ENCODE peak calls at places on chromosomes 12 and 14, in seven cellular contexts. One of them, this sample, is unnamed.
A peak's percentile ranks its signal among the peaks of the same experiment; 100 is the strongest.

GRCh38 chr14:78153069-78153351 is 17.2 kb upstream of the NRXN3 start:
- DNase-seq in aorta: no peak
- DNase-seq in heart right ventricle: no peak
- DNase-seq in heart left ventricle: no peak
- DNase-seq in CD8-positive, alpha-beta T cell: no peak
- DNase-seq in colonic mucosa: no peak
- DNase-seq in GM23338: no peak
- DNase-seq in this sample: peak; percentile 9

GRCh38 chr14:58331111-58331510 is 32.8 kb downstream of the ARID4A start:
- DNase-seq in aorta: peak; percentile 89
- DNase-seq in heart right ventricle: peak; percentile 94
- DNase-seq in heart left ventricle: peak; percentile 91
- DNase-seq in CD8-positive, alpha-beta T cell: peak; percentile 78
- DNase-seq in colonic mucosa: peak; percentile 93
- DNase-seq in GM23338: peak; percentile 76
- DNase-seq in this sample: peak; percentile 89

GRCh38 chr14:61103541-61104339 is 122.7 kb downstream of the SLC38A6 start:
- DNase-seq in aorta: peak; percentile 84
- DNase-seq in heart right ventricle: peak; percentile 45
- DNase-seq in heart left ventricle: peak; percentile 45
- DNase-seq in CD8-positive, alpha-beta T cell: no peak
- DNase-seq in colonic mucosa: no peak
- DNase-seq in GM23338: peak; percentile 44
- DNase-seq in this sample: peak; percentile 97

GRCh38 chr12:51661836-51662235 is 70.8 kb downstream of the SCN8A start:
- DNase-seq in aorta: no peak
- DNase-seq in heart right ventricle: no peak
- DNase-seq in heart left ventricle: no peak
- DNase-seq in CD8-positive, alpha-beta T cell: no peak
- DNase-seq in colonic mucosa: no peak
- DNase-seq in GM23338: peak; percentile 36
- DNase-seq in this sample: no peak

GRCh38 chr14:55153951-55154350 is 24.9 kb downstream of the LGALS3 start:
- DNase-seq in aorta: no peak
- DNase-seq in heart right ventricle: no peak
- DNase-seq in heart left ventricle: no peak
- DNase-seq in CD8-positive, alpha-beta T cell: no peak
- DNase-seq in colonic mucosa: no peak
- DNase-seq in GM23338: no peak
- DNase-seq in this sample: no peak

GRCh38 chr14:89598548-89599186 is 181.6 kb upstream of the FOXN3 start:
- DNase-seq in aorta: no peak
- DNase-seq in heart right ventricle: no peak
- DNase-seq in heart left ventricle: no peak
- DNase-seq in CD8-positive, alpha-beta T cell: no peak
- DNase-seq in colonic mucosa: no peak
- DNase-seq in GM23338: no peak
- DNase-seq in this sample: peak; percentile 13

GRCh38 chr14:102811254-102811963 is 34.2 kb downstream of the TRAF3 start:
- DNase-seq in aorta: no peak
- DNase-seq in heart right ventricle: no peak
- DNase-seq in heart left ventricle: no peak
- DNase-seq in CD8-positive, alpha-beta T cell: no peak
- DNase-seq in colonic mucosa: no peak
- DNase-seq in GM23338: no peak
- DNase-seq in this sample: no peak

GRCh38 chr14:95533391-95533821 is 1.4 kb upstream of the GLRX5 start:
- DNase-seq in aorta: no peak
- DNase-seq in heart right ventricle: no peak
- DNase-seq in heart left ventricle: no peak
- DNase-seq in CD8-positive, alpha-beta T cell: no peak
- DNase-seq in colonic mucosa: no peak
- DNase-seq in GM23338: peak; percentile 21
- DNase-seq in this sample: peak; percentile 83

GRCh38 chr12:26810330-26810729 is 22.7 kb downstream of the ITPR2 start:
- DNase-seq in aorta: peak; percentile 87
- DNase-seq in heart right ventricle: peak; percentile 63
- DNase-seq in heart left ventricle: peak; percentile 61
- DNase-seq in CD8-positive, alpha-beta T cell: no peak
- DNase-seq in colonic mucosa: no peak
- DNase-seq in GM23338: peak; percentile 53
- DNase-seq in this sample: peak; percentile 88

GRCh38 chr14:105492051-105492965 is 1.3 kb downstream of the TEDC1 start:
- DNase-seq in aorta: peak; percentile 78
- DNase-seq in heart right ventricle: peak; percentile 36
- DNase-seq in heart left ventricle: peak; percentile 43
- DNase-seq in CD8-positive, alpha-beta T cell: peak; percentile 11
- DNase-seq in colonic mucosa: no peak
- DNase-seq in GM23338: no peak
- DNase-seq in this sample: no peak

GRCh38 chr14:85437143-85437542 is 92.8 kb upstream of the FLRT2 start:
- DNase-seq in aorta: no peak
- DNase-seq in heart right ventricle: no peak
- DNase-seq in heart left ventricle: no peak
- DNase-seq in CD8-positive, alpha-beta T cell: no peak
- DNase-seq in colonic mucosa: no peak
- DNase-seq in GM23338: no peak
- DNase-seq in this sample: peak; percentile 71

GRCh38 chr14:61839452-61839851 is 77.2 kb downstream of the SNAPC1 start:
- DNase-seq in aorta: no peak
- DNase-seq in heart right ventricle: peak; percentile 8
- DNase-seq in heart left ventricle: no peak
- DNase-seq in CD8-positive, alpha-beta T cell: no peak
- DNase-seq in colonic mucosa: no peak
- DNase-seq in GM23338: no peak
- DNase-seq in this sample: peak; percentile 74

GRCh38 chr12:14618990-14619389 is 51.3 kb upstream of the PLBD1 start:
- DNase-seq in aorta: no peak
- DNase-seq in heart right ventricle: peak; percentile 18
- DNase-seq in heart left ventricle: no peak
- DNase-seq in CD8-positive, alpha-beta T cell: no peak
- DNase-seq in colonic mucosa: no peak
- DNase-seq in GM23338: peak; percentile 51
- DNase-seq in this sample: peak; percentile 56

GRCh38 chr14:92516966-92517350 is 3.4 kb downstream of the RIN3 start:
- DNase-seq in aorta: no peak
- DNase-seq in heart right ventricle: no peak
- DNase-seq in heart left ventricle: no peak
- DNase-seq in CD8-positive, alpha-beta T cell: no peak
- DNase-seq in colonic mucosa: no peak
- DNase-seq in GM23338: no peak
- DNase-seq in this sample: no peak

GRCh38 chr14:64774272-64774671 is 70.0 kb downstream of the PLEKHG3 start:
- DNase-seq in aorta: peak; percentile 59
- DNase-seq in heart right ventricle: no peak
- DNase-seq in heart left ventricle: no peak
- DNase-seq in CD8-positive, alpha-beta T cell: no peak
- DNase-seq in colonic mucosa: no peak
- DNase-seq in GM23338: no peak
- DNase-seq in this sample: no peak

GRCh38 chr14:68670344-68670725 is 122.5 kb downstream of the ZFP36L1 start:
- DNase-seq in aorta: no peak
- DNase-seq in heart right ventricle: no peak
- DNase-seq in heart left ventricle: peak; percentile 18
- DNase-seq in CD8-positive, alpha-beta T cell: no peak
- DNase-seq in colonic mucosa: no peak
- DNase-seq in GM23338: no peak
- DNase-seq in this sample: no peak

GRCh38 chr12:29365091-29365490 is 15.9 kb downstream of the ERGIC2 start:
- DNase-seq in aorta: no peak
- DNase-seq in heart right ventricle: no peak
- DNase-seq in heart left ventricle: no peak
- DNase-seq in CD8-positive, alpha-beta T cell: no peak
- DNase-seq in colonic mucosa: no peak
- DNase-seq in GM23338: no peak
- DNase-seq in this sample: no peak

GRCh38 chr14:72111921-72112320 is 179.7 kb downstream of the RGS6 start:
- DNase-seq in aorta: no peak
- DNase-seq in heart right ventricle: no peak
- DNase-seq in heart left ventricle: no peak
- DNase-seq in CD8-positive, alpha-beta T cell: no peak
- DNase-seq in colonic mucosa: no peak
- DNase-seq in GM23338: no peak
- DNase-seq in this sample: no peak

GRCh38 chr14:41872906-41873305 is 266.2 kb downstream of the LRFN5 start:
- DNase-seq in aorta: no peak
- DNase-seq in heart right ventricle: no peak
- DNase-seq in heart left ventricle: no peak
- DNase-seq in CD8-positive, alpha-beta T cell: no peak
- DNase-seq in colonic mucosa: no peak
- DNase-seq in GM23338: no peak
- DNase-seq in this sample: peak; percentile 57

GRCh38 chr12:130649646-130650045 is 66.5 kb downstream of the RIMBP2 start:
- DNase-seq in aorta: no peak
- DNase-seq in heart right ventricle: no peak
- DNase-seq in heart left ventricle: no peak
- DNase-seq in CD8-positive, alpha-beta T cell: no peak
- DNase-seq in colonic mucosa: no peak
- DNase-seq in GM23338: no peak
- DNase-seq in this sample: no peak

GRCh38 chr14:60922050-60922449 is 58.8 kb downstream of the TRMT5 start:
- DNase-seq in aorta: no peak
- DNase-seq in heart right ventricle: no peak
- DNase-seq in heart left ventricle: no peak
- DNase-seq in CD8-positive, alpha-beta T cell: no peak
- DNase-seq in colonic mucosa: no peak
- DNase-seq in GM23338: no peak
- DNase-seq in this sample: peak; percentile 31

GRCh38 chr12:53844989-53845836 is 93.4 kb upstream of the HOXC13 start:
- DNase-seq in aorta: no peak
- DNase-seq in heart right ventricle: no peak
- DNase-seq in heart left ventricle: no peak
- DNase-seq in CD8-positive, alpha-beta T cell: no peak
- DNase-seq in colonic mucosa: no peak
- DNase-seq in GM23338: peak; percentile 47
- DNase-seq in this sample: peak; percentile 84

GRCh38 chr12:123064885-123065619 is 84.6 kb downstream of the ARL6IP4 start:
- DNase-seq in aorta: no peak
- DNase-seq in heart right ventricle: no peak
- DNase-seq in heart left ventricle: no peak
- DNase-seq in CD8-positive, alpha-beta T cell: no peak
- DNase-seq in colonic mucosa: no peak
- DNase-seq in GM23338: no peak
- DNase-seq in this sample: no peak
- H3K36me3 ChIP-seq in aorta: no peaks in the 10 kb centered on the region
- H3K36me3 ChIP-seq in heart right ventricle: no peaks in the 10 kb centered on the region
- H3K36me3 ChIP-seq in heart left ventricle: no peaks in the 10 kb centered on the region
- H3K36me3 ChIP-seq in CD8-positive, alpha-beta T cell: no peaks in the 10 kb centered on the region
- H3K36me3 ChIP-seq in colonic mucosa: no peaks in the 10 kb centered on the region
- H3K36me3 ChIP-seq in GM23338: no peaks in the 10 kb centered on the region
- H3K36me3 ChIP-seq in this sample: no peaks in the 10 kb centered on the region

DNA sequence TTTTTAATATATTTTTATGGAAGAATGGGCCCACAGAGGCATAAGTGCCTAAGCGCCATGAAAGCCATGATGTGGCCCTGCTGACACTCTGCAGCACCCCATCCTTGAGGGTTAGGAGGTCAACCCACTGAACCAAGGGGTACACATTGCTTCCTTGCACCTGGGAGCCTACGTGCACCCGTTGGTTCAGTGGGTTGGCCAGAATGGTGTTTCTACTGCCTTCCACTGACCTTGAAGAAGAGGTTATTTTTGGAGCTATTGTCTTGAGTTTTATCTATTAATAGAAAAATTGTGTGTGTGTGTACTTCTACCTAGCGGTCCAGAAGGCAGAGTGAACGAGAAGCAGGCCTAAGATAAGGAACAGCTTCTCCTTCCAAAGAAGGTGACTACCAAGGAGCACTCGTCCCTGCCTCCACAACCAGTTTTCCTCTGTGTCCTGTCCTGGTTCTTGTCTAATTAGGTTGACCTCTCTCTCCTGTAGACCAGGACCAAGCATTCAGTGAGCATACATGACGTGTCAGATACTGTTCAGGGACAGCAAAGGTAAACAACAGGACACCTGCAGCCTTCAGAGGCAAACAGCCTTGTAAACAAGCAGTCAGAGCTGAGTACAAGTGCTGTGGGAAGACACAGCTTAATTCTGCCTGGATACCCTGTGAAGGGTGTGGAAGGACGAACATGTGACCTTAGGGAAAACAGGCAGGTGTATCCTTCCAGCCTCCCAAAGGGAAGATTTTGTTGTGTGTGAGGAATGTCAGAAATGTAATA is 30.4 kb upstream of the PLEK2 start:
- DNase-seq in aorta: peak; percentile 28
- DNase-seq in heart right ventricle: no peak
- DNase-seq in heart left ventricle: no peak
- DNase-seq in CD8-positive, alpha-beta T cell: no peak
- DNase-seq in colonic mucosa: no peak
- DNase-seq in GM23338: no peak
- DNase-seq in this sample: no peak
- H3K4me3 ChIP-seq in aorta: no peak overlapping the region
- H3K4me3 ChIP-seq in heart right ventricle: no peak overlapping the region
- H3K4me3 ChIP-seq in heart left ventricle: no peak overlapping the region
- H3K4me3 ChIP-seq in CD8-positive, alpha-beta T cell: no peak overlapping the region
- H3K4me3 ChIP-seq in colonic mucosa: no peak overlapping the region
- H3K4me3 ChIP-seq in GM23338: no peak overlapping the region
- H3K4me3 ChIP-seq in this sample: no peak overlapping the region

GRCh38 chr12:19482036-19482435 is 42.7 kb downstream of the AEBP2 start:
- DNase-seq in aorta: no peak
- DNase-seq in heart right ventricle: no peak
- DNase-seq in heart left ventricle: no peak
- DNase-seq in CD8-positive, alpha-beta T cell: no peak
- DNase-seq in colonic mucosa: no peak
- DNase-seq in GM23338: peak; percentile 21
- DNase-seq in this sample: no peak

GRCh38 chr12:19483727-19484126 is 44.4 kb downstream of the AEBP2 start:
- DNase-seq in aorta: no peak
- DNase-seq in heart right ventricle: no peak
- DNase-seq in heart left ventricle: no peak
- DNase-seq in CD8-positive, alpha-beta T cell: no peak
- DNase-seq in colonic mucosa: no peak
- DNase-seq in GM23338: no peak
- DNase-seq in this sample: no peak

GRCh38 chr12:19484738-19485137 is 45.4 kb downstream of the AEBP2 start:
- DNase-seq in aorta: no peak
- DNase-seq in heart right ventricle: no peak
- DNase-seq in heart left ventricle: no peak
- DNase-seq in CD8-positive, alpha-beta T cell: no peak
- DNase-seq in colonic mucosa: no peak
- DNase-seq in GM23338: no peak
- DNase-seq in this sample: no peak

GRCh38 chr12:19482551-19483109 is 43.3 kb downstream of the AEBP2 start:
- DNase-seq in aorta: no peak
- DNase-seq in heart right ventricle: peak; percentile 7
- DNase-seq in heart left ventricle: no peak
- DNase-seq in CD8-positive, alpha-beta T cell: peak; percentile 3
- DNase-seq in colonic mucosa: no peak
- DNase-seq in GM23338: peak; percentile 64
- DNase-seq in this sample: no peak

GRCh38 chr12:19485240-19485639 is 45.9 kb downstream of the AEBP2 start:
- DNase-seq in aorta: no peak
- DNase-seq in heart right ventricle: no peak
- DNase-seq in heart left ventricle: no peak
- DNase-seq in CD8-positive, alpha-beta T cell: no peak
- DNase-seq in colonic mucosa: no peak
- DNase-seq in GM23338: no peak
- DNase-seq in this sample: no peak
- H3K36me3 ChIP-seq in aorta: no peaks in the 10 kb centered on the region
- H3K36me3 ChIP-seq in heart right ventricle: peaks cover under 1% of the 10 kb centered on the region
- H3K36me3 ChIP-seq in heart left ventricle: no peaks in the 10 kb centered on the region
- H3K36me3 ChIP-seq in CD8-positive, alpha-beta T cell: no peaks in the 10 kb centered on the region
- H3K36me3 ChIP-seq in colonic mucosa: no peaks in the 10 kb centered on the region
- H3K36me3 ChIP-seq in GM23338: peaks cover 6% of the 10 kb centered on the region
- H3K36me3 ChIP-seq in this sample: no peaks in the 10 kb centered on the region

GRCh38 chr12:117968084-117968789 is 553 bp downstream of the KSR2 start:
- DNase-seq in aorta: no peak
- DNase-seq in heart right ventricle: no peak
- DNase-seq in heart left ventricle: no peak
- DNase-seq in CD8-positive, alpha-beta T cell: no peak
- DNase-seq in colonic mucosa: no peak
- DNase-seq in GM23338: peak; percentile 27
- DNase-seq in this sample: no peak
- H3K4me3 ChIP-seq in aorta: no peak overlapping the region
- H3K4me3 ChIP-seq in heart right ventricle: peak overlapping the region; percentile 42
- H3K4me3 ChIP-seq in heart left ventricle: peak overlapping the region; percentile 36
- H3K4me3 ChIP-seq in CD8-positive, alpha-beta T cell: peak overlapping the region; percentile 23
- H3K4me3 ChIP-seq in colonic mucosa: peak overlapping the region; percentile 48
- H3K4me3 ChIP-seq in GM23338: peak overlapping the region; percentile 88
- H3K4me3 ChIP-seq in this sample: peak overlapping the region; percentile 73